ENCODE peak calls at places on chromosome 9, in four cellular contexts. J is WTC11, O is HepG2, H is K562. L is an unnamed sample.

GRCh38 chr9:101601904-101602765 is 7.4 kb upstream of the PPP3R2 start:
- DNase-seq in J (peak; percentile 22), O (peak; percentile 46), H (peak; percentile 24), L (no peak)

GRCh38 chr9:113563856-113564514 is 100.5 kb downstream of the RGS3 start:
- DNase-seq in J (no peak), O (no peak), H (no peak), L (no peak)

GRCh38 chr9:81266086-81266485 is 423.3 kb downstream of the TLE1 start:
- DNase-seq in J (no peak), O (no peak), H (no peak), L (no peak)

GRCh38 chr9:37913480-37914153 is 9.7 kb upstream of the SLC25A51 start:
- DNase-seq in J (peak; percentile 92), O (peak; percentile 81), H (peak; percentile 95), L (peak; percentile 47)

GRCh38 chr9:114396558-114397218 is 8.9 kb upstream of the AKNA start:
- DNase-seq in J (peak; percentile 50), O (peak; percentile 38), H (no peak), L (no peak)

GRCh38 chr9:132061526-132061925 is 18.1 kb downstream of the MED27 start:
- DNase-seq in J (no peak), O (no peak), H (no peak), L (no peak)

GRCh38 chr9:114006155-114006550 is 71.9 kb downstream of the AMBP start:
- DNase-seq in J (peak; percentile 3), O (no peak), H (no peak), L (no peak)

GRCh38 chr9:36966371-36967097 is 67.5 kb downstream of the PAX5 start:
- DNase-seq in J (no peak), O (no peak), H (no peak), L (no peak)

GRCh38 chr9:92709240-92709639 is 39.3 kb upstream of the IPPK start:
- DNase-seq in J (no peak), O (no peak), H (no peak), L (no peak)

GRCh38 chr9:121057821-121058220 is 7.7 kb upstream of the C5 start:
- DNase-seq in J (no peak), O (no peak), H (no peak), L (no peak)

GRCh38 chr9:115162946-115163345 is 45.0 kb upstream of the TNC start:
- DNase-seq in J (no peak), O (no peak), H (no peak), L (no peak)

GRCh38 chr9:131712151-131712716 is 27.6 kb downstream of the RAPGEF1 start:
- DNase-seq in J (no peak), O (no peak), H (no peak), L (no peak)

GRCh38 chr9:129023036-129023907 is 4.9 kb downstream of the SH3GLB2 start:
- DNase-seq in J (no peak), O (no peak), H (peak; percentile 75), L (no peak)

GRCh38 chr9:101508203-101508602 is 25.4 kb upstream of the RNF20 start:
- DNase-seq in J (no peak), O (no peak), H (no peak), L (no peak)

GRCh38 chr9:91978739-91979414 is 28.8 kb upstream of the ROR2 start:
- DNase-seq in J (peak; percentile 53), O (no peak), H (no peak), L (no peak)

GRCh38 chr9:32502459-32502858 is 23.5 kb downstream of the RIGI start:
- DNase-seq in J (no peak), O (no peak), H (no peak), L (no peak)

GRCh38 chr9:88835038-88835466 is 156.2 kb upstream of the S1PR3 start:
- DNase-seq in J (no peak), O (no peak), H (no peak), L (peak; percentile 19)

GRCh38 chr9:114779352-114779845 is 26.4 kb downstream of the TNFSF15 start:
- DNase-seq in J (no peak), O (no peak), H (no peak), L (no peak)

GRCh38 chr9:121283072-121283398 is 15.1 kb downstream of the GSN start:
- DNase-seq in J (no peak), O (no peak), H (no peak), L (no peak)

GRCh38 chr9:26261503-26262330 is 583.5 kb upstream of the TUSC1 start:
- DNase-seq in J (no peak), O (no peak), H (no peak), L (no peak)

GRCh38 chr9:123689701-123690428 is 240.1 kb downstream of the DENND1A start:
- DNase-seq in J (no peak), O (no peak), H (no peak), L (no peak)

GRCh38 chr9:70006299-70006698 is 37.3 kb upstream of the MAMDC2 start:
- DNase-seq in J (no peak), O (no peak), H (no peak), L (no peak)

GRCh38 chr9:121607434-121608248 is 43.8 kb upstream of the DAB2IP start:
- DNase-seq in J (no peak), O (peak; percentile 65), H (no peak), L (no peak)

GRCh38 chr9:104836235-104836634 is 72.3 kb downstream of the NIPSNAP3B start:
- DNase-seq in J (no peak), O (no peak), H (no peak), L (no peak)

GRCh38 chr9:115913666-115914065 is 239.9 kb upstream of the PAPPA start:
- DNase-seq in J (no peak), O (no peak), H (no peak), L (no peak)

GRCh38 chr9:87957839-87958238 is 16.5 kb downstream of the CDK20 start:
- DNase-seq in J (no peak), O (no peak), H (no peak), L (no peak)

GRCh38 chr9:97593960-97594359 is 39.2 kb downstream of the TSTD2 start:
- DNase-seq in J (no peak), O (no peak), H (no peak), L (no peak)

GRCh38 chr9:125361837-125362531 is 100.4 kb downstream of the GAPVD1 start:
- DNase-seq in J (peak; percentile 39), O (no peak), H (no peak), L (no peak)

GRCh38 chr9:121634329-121634784 is 17.1 kb upstream of the DAB2IP start:
- DNase-seq in J (no peak), O (peak; percentile 51), H (no peak), L (no peak)

GRCh38 chr9:86353591-86354047 is 591 bp downstream of the TUT7 start:
- DNase-seq in J (no peak), O (peak; percentile 10), H (no peak), L (no peak)
- TF ChIP-seq CREM in J (no peak), O (no peak), H (no peak), L (no peak)

GRCh38 chr9:136059851-136060670 is 35.0 kb downstream of the NACC2 start:
- DNase-seq in J (peak; percentile 11), O (no peak), H (no peak), L (no peak)

GRCh38 chr9:136060671-136061371 is 34.3 kb downstream of the NACC2 start:
- DNase-seq in J (peak; percentile 4), O (no peak), H (no peak), L (no peak)

GRCh38 chr9:136062657-136063439 is 32.2 kb downstream of the NACC2 start:
- DNase-seq in J (peak; percentile 5), O (no peak), H (no peak), L (no peak)

GRCh38 chr9:136059321-136059791 is 35.7 kb downstream of the NACC2 start:
- DNase-seq in J (peak; percentile 12), O (no peak), H (no peak), L (no peak)

GRCh38 chr9:136061405-136061804 is 33.7 kb downstream of the NACC2 start:
- DNase-seq in J (peak; percentile 9), O (no peak), H (no peak), L (no peak)
- TF ChIP-seq ATF2 in J (no peak), O (no peak), H (no peak), L (no peak)

GRCh38 chr9:22452415-22453010 is 5.9 kb downstream of the DMRTA1 start:
- DNase-seq in J (peak; percentile 39), O (peak; percentile 17), H (no peak), L (no peak)
- TF ChIP-seq USF2 in J (no peak), O (no peak), H (no peak), L (no peak)

DNA sequence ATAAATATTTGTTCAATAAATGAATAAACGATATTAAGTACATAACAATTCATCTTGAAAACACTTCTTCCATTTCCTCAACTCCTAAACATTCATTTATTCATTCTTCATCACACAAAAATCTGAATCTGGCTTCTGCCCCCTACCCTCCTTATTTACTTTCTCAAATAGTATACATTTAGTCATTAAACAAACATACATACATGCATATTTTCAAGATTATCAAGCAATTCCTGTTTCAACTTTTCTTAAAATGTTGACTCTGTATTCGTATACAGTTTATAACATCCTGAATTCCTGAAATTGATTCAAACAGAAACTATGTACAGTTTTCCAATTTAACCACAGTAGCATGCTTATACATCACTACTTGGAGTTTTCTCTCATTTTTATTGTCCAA is 129.0 kb downstream of the MUSK start:
- DNase-seq in J (no peak), O (no peak), H (no peak), L (no peak)
- TF ChIP-seq CREM in J (no peak), O (no peak), H (no peak), L (no peak)

DNA sequence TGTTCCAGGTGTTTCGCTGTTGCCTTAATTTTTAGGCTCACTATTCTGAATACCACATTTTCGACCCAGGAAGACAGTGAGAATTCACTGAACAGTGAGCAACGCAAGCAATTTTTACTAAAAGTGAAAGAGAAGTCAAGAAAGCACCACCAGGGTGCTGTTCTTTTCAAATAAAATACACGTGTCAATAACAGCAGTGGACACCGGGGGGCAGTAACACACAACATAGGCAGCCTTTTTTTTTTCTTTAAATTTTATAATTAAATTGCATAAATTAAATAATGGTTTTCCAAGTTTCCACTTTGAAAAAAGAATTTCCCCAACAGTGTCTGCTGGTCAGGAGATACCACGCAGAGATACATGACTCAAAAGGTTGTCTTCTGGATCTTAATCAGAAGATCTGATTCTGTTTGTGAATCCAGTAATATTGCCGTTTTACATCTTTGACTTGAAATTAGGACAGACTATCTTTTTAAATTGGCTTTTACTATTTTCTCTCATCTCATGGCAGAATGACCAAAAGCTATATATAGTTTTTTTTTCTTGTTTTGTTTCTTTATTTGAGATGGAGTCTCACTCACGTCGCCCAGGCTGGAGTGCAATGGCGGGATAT is 47.1 kb upstream of the SH3GL2 start:
- DNase-seq in J (peak; percentile 52), O (peak; percentile 32), H (peak; percentile 30), L (no peak)
- TF ChIP-seq ATF2 in J (no peak), O (no peak), H (no peak), L (no peak)

GRCh38 chr9:136577941-136578619 is 32.2 kb upstream of the NOTCH1 start:
- DNase-seq in J (no peak), O (no peak), H (no peak), L (no peak)
- TF ChIP-seq USF2 in J (no peak), O (no peak), H (no peak), L (no peak)

GRCh38 chr9:94907246-94907936 is 180.9 kb downstream of the AOPEP start:
- DNase-seq in J (no peak), O (no peak), H (no peak), L (no peak)
- TF ChIP-seq CREM in J (no peak), O (no peak), H (no peak), L (no peak)

L was measured in GM12878.